ENCODE peak calls at places on chromosome 12, in eight cellular contexts. N, O, K, B, G, P, Y and E are unnamed samples.

GRCh38 chr12:111445311-111446043 is 39.8 kb downstream of the SH2B3 start:
- DNase-seq in B (no peak), G (no peak), K (no peak), Y (no peak), N (peak), O (no peak), P (no peak), E (no peak)

GRCh38 chr12:47715393-47715876 is 9.6 kb upstream of the RPAP3 start:
- DNase-seq in N (peak), O (peak), B (no peak), K (peak), Y (peak), P (peak), G (peak), E (peak)

GRCh38 chr12:29320295-29321090 is 60.5 kb downstream of the ERGIC2 start:
- DNase-seq in B (peak), N (no peak), P (peak), K (no peak), O (no peak), Y (no peak), G (peak), E (no peak)

GRCh38 chr12:54333420-54334034 is 8.6 kb downstream of the COPZ1 start:
- DNase-seq in O (no peak), G (no peak), K (no peak), P (no peak), B (no peak), Y (no peak), N (no peak), E (no peak)

GRCh38 chr12:122827258-122827657 is 8.0 kb upstream of the HIP1R start:
- DNase-seq in B (no peak), O (no peak), N (no peak), P (no peak), Y (no peak), G (no peak), K (no peak), E (no peak)

GRCh38 chr12:18387706-18388105 is 126.4 kb downstream of the PIK3C2G start:
- DNase-seq in G (no peak), N (no peak), O (no peak), Y (no peak), B (no peak), K (no peak), P (peak), E (no peak)

GRCh38 chr12:28776913-28777312 is 372.2 kb upstream of the FAR2 start:
- DNase-seq in N (no peak), O (no peak), K (no peak), G (no peak), Y (no peak), B (no peak), P (no peak), E (no peak)

GRCh38 chr12:120534703-120535655 is 823 bp downstream of the RNF10 start:
- DNase-seq in O (peak), P (peak), Y (no peak), K (peak), G (peak), B (no peak), N (peak), E (peak)

GRCh38 chr12:100450726-100451125 is 22.9 kb upstream of the NR1H4 start:
- DNase-seq in B (no peak), Y (no peak), P (peak), K (no peak), O (no peak), N (no peak), G (peak), E (no peak)

GRCh38 chr12:47422656-47423055 is 283.2 kb downstream of the RPAP3 start:
- DNase-seq in B (no peak), P (no peak), G (no peak), Y (no peak), N (no peak), O (no peak), K (no peak), E (no peak)

GRCh38 chr12:19190292-19191031 is 60.9 kb downstream of the PLEKHA5 start:
- DNase-seq in K (no peak), N (no peak), Y (peak), P (peak), B (no peak), O (peak), G (peak), E (no peak)

GRCh38 chr12:80293759-80294158 is 150.3 kb upstream of the PTPRQ start:
- DNase-seq in K (no peak), O (no peak), Y (no peak), B (no peak), N (peak), G (no peak), P (no peak), E (no peak)

GRCh38 chr12:14913381-14913781 is 25.0 kb downstream of the ERP27 start:
- DNase-seq in N (no peak), P (no peak), O (peak), G (peak), Y (no peak), B (no peak), K (no peak), E (no peak)

GRCh38 chr12:5140190-5140589 is 96.5 kb downstream of the KCNA5 start:
- DNase-seq in K (no peak), G (peak), P (no peak), B (no peak), N (no peak), Y (no peak), O (no peak), E (no peak)

GRCh38 chr12:39692258-39692853 is 72.8 kb upstream of the ABCD2 start:
- DNase-seq in B (no peak), O (no peak), N (peak), K (no peak), G (peak), P (peak), Y (no peak), E (no peak)

GRCh38 chr12:52307836-52308806 is 13.1 kb downstream of the KRT83 start:
- DNase-seq in P (peak), K (peak), G (peak), Y (peak), O (peak), B (peak), N (no peak), E (peak)

GRCh38 chr12:67525500-67525884 is 123.1 kb upstream of the DYRK2 start:
- DNase-seq in Y (no peak), N (no peak), B (no peak), K (no peak), G (no peak), P (no peak), O (no peak), E (no peak)

GRCh38 chr12:110073049-110073831 is 24.9 kb upstream of the C12orf76 start:
- DNase-seq in Y (peak), B (no peak), N (peak), G (no peak), O (peak), P (no peak), K (peak), E (no peak)

GRCh38 chr12:27901959-27902358 is 70.6 kb downstream of the PTHLH start:
- DNase-seq in B (no peak), Y (no peak), K (no peak), O (no peak), N (no peak), G (no peak), P (peak), E (no peak)

GRCh38 chr12:15846887-15847286 is 35.3 kb upstream of the STRAP start:
- DNase-seq in N (no peak), P (peak), O (peak), B (peak), Y (no peak), K (no peak), G (no peak), E (no peak)

DNA sequence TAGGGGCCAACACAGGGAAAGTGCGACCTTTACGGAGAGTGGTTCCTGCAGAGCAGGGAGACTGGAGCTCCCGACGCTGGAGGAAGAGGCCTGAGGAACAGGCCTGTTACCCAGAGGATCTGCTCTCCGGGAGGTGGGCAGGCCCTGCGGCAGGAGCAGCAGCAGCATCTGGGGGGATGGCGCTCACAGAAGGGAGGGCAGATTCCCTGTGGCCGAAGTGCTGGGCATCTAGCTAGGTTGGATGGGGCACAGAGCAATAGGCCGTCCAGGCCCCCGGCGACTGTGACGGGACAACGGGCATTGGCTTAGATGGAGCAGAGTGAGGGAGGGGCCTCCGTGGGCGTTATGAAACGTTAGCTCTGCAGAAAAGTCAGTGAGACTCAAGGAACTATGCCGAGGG is 135.6 kb downstream of the PIWIL1 start:
- DNase-seq in Y (no peak), G (no peak), N (no peak), K (no peak), B (no peak), P (no peak), O (no peak), E (no peak)
- TF ChIP-seq CTCF in Y (no peak), G (no peak), N (no peak), K (no peak), B (no peak), P (no peak), O (no peak), E (no peak)

GRCh38 chr12:124617615-124618014 is 50.2 kb upstream of the NCOR2 start:
- DNase-seq in K (no peak), N (no peak), O (peak), P (no peak), B (no peak), G (no peak), Y (peak), E (no peak)
- TF ChIP-seq CTCF in K (no peak), N (no peak), O (no peak), P (no peak), B (no peak), G (no peak), Y (no peak), E (no peak)

GRCh38 chr12:57229041-57229633 is 374 bp upstream of the SHMT2 start:
- DNase-seq in Y (no peak), K (no peak), N (peak), P (no peak), O (no peak), G (no peak), B (no peak), E (no peak)
- TF ChIP-seq CTCF in Y (no peak), K (no peak), N (no peak), P (peak), O (no peak), G (peak), B (no peak), E (no peak)

GRCh38 chr12:105654606-105655005 is 324.1 kb downstream of the C12orf75 start:
- DNase-seq in N (no peak), K (no peak), P (no peak), B (no peak), O (no peak), Y (no peak), G (no peak), E (no peak)

GRCh38 chr12:105665366-105665765 is 334.9 kb downstream of the C12orf75 start:
- DNase-seq in O (no peak), Y (no peak), K (no peak), N (no peak), G (no peak), B (no peak), P (no peak), E (no peak)

GRCh38 chr12:105658389-105658788 is 327.9 kb downstream of the C12orf75 start:
- DNase-seq in G (no peak), Y (no peak), N (no peak), K (no peak), B (no peak), P (no peak), O (peak), E (no peak)

GRCh38 chr12:105659355-105660075 is 329.0 kb downstream of the C12orf75 start:
- DNase-seq in Y (no peak), B (no peak), O (peak), N (no peak), K (no peak), P (peak), G (peak), E (no peak)
- TF ChIP-seq CTCF in Y (no peak), B (no peak), O (no peak), N (no peak), K (no peak), P (no peak), G (no peak), E (no peak)

GRCh38 chr12:20360407-20360806 is 7.9 kb upstream of the PDE3A start:
- DNase-seq in Y (no peak), O (peak), G (no peak), K (no peak), N (no peak), P (no peak), B (no peak), E (no peak)

GRCh38 chr12:20366776-20367409 is 1.4 kb upstream of the PDE3A start:
- DNase-seq in N (no peak), B (no peak), K (no peak), Y (no peak), O (no peak), G (no peak), P (no peak), E (no peak)

GRCh38 chr12:20364501-20364900 is 3.8 kb upstream of the PDE3A start:
- DNase-seq in Y (no peak), B (no peak), K (no peak), O (peak), N (no peak), G (peak), P (no peak), E (no peak)

GRCh38 chr12:20356048-20356447 is 12.3 kb upstream of the PDE3A start:
- DNase-seq in N (no peak), K (no peak), B (no peak), G (no peak), O (no peak), P (no peak), Y (no peak), E (no peak)

GRCh38 chr12:20361416-20361815 is 6.9 kb upstream of the PDE3A start:
- DNase-seq in Y (no peak), O (no peak), P (no peak), B (no peak), N (no peak), G (no peak), K (no peak), E (no peak)
- TF ChIP-seq CTCF in Y (no peak), O (no peak), P (no peak), B (no peak), N (no peak), G (no peak), K (no peak), E (no peak)

DNA sequence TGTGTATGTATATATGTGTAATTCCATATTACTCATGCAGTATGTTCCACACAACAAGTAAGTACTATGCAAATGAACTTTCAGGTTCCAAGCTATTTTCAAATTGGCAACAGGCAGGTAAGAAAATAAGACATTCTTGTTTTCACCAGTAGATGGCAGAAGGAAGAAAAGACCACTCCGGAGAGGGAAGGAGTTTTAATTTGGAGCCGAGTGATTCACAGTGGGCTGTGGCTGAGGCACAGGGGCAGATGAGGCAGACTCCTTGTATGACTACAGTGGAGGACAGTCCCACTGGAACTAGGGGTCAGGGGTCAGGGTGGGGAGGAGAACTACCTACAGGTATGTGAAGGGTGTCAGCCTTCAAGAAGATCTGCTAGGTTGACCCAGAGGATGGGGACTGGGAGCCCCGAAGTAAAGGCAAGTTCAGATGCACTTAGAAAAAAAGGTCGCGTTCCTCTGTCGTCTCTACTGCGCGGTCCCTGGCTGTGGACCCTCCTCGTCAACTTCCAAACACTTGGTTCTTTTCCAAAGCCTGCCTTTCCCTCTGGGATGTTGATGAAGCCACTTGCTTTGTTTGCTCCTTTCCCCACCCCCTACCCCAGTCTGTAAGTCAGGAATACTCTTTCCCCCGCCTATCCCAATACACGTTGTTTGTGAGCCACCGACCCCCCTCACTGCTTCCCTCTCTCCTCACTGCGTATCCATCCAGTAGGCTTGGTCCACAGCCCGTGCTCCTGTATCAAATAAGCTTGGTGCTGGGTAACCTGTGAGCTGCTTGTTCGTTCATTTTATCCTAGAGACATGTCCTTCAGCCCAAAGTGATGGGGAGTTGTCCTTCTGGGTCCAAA is 24.1 kb downstream of the DDX47 start:
- DNase-seq in G (peak), P (peak), B (peak), N (peak), O (peak), K (no peak), Y (no peak), E (no peak)
- TF ChIP-seq CTCF in G (peak), P (peak), B (peak), N (peak), O (peak), K (peak), Y (peak), E (peak)

GRCh38 chr12:50626026-50626425 is 121.2 kb downstream of the DIP2B start:
- DNase-seq in B (no peak), O (no peak), Y (no peak), K (no peak), N (no peak), P (no peak), G (no peak), E (no peak)
- TF ChIP-seq CTCF in B (no peak), O (no peak), Y (no peak), K (no peak), N (no peak), P (no peak), G (no peak), E (no peak)

GRCh38 chr12:12008931-12009611 is 61.7 kb upstream of the BCL2L14 start:
- DNase-seq in G (peak), Y (no peak), B (no peak), O (no peak), P (peak), N (peak), K (no peak), E (no peak)

GRCh38 chr12:12008232-12008850 is 62.4 kb upstream of the BCL2L14 start:
- DNase-seq in P (no peak), Y (no peak), B (no peak), O (no peak), N (peak), G (no peak), K (no peak), E (peak)

GRCh38 chr12:12015073-12015685 is 55.6 kb upstream of the BCL2L14 start:
- DNase-seq in N (no peak), G (no peak), P (no peak), B (no peak), Y (no peak), K (no peak), O (no peak), E (no peak)

GRCh38 chr12:12010277-12011031 is 60.3 kb upstream of the BCL2L14 start:
- DNase-seq in Y (peak), O (peak), B (peak), P (peak), N (peak), K (no peak), G (no peak), E (no peak)

DNA sequence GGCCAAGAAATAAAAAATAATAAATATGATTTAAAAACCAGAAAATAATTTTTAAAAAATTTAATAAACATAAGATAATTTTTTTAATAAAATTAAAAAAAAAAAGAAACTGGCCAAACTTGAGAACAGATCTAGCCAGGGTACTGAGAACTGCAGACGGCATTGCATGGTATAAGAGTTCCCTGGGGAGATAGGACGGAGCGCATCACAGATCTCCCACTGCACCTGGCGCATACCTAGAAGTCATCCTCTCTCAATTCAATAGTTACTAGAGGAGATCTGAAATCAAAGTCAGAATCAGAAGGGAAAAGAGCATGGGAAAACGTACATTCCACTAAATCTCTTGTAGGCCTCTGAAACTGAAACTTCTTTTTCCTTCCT is 58.9 kb upstream of the BCL2L14 start:
- DNase-seq in G (no peak), B (no peak), P (no peak), N (peak), K (no peak), O (no peak), Y (no peak), E (no peak)
- TF ChIP-seq CTCF in G (no peak), B (no peak), P (no peak), N (no peak), K (no peak), O (no peak), Y (no peak), E (no peak)

DNA sequence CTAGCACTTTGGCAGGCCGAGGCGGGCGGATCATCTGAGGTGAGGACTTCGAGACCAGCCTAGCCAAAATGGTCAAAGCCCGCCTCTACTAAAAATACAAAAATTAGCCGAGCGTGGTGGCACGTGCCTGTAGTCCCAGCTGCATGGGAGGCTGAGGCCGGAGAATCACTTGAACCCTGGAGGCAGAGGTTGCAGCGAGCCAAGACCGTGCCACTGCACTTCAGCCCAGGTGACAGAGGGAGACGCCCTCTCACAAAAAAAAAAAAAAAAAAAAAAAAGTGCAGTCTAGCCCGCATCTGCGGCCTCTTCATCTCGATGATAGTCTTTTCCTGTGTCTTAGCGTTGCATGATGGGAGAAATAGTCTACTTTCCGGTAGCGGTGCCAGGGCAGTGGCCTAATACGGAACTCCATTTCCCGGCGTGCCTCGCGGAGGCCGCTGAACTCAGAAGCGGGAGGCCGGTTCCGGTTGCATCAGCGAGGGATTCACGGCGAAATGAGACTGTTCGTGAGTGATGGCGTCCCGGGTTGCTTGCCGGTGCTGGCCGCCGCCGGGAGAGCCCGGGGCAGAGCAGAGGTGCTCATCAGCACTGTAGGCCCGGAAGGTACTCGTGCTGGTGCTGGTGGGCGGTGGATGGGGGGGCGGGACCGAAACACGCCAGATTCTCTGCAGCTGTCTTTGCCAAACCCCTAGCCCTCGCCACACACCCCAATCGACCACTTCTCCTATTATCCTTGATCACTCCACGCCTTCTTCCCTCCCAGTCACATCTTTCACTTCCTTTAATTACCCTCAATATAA is at the start of gene MARS1:
- DNase-seq in Y (peak), K (peak), N (peak), G (peak), B (peak), P (peak), O (peak), E (peak)
- TF ChIP-seq CTCF in Y (peak), K (no peak), N (no peak), G (no peak), B (no peak), P (no peak), O (no peak), E (no peak)